ENCODE peak calls at places on chromosome 1, in eight cellular contexts. S is activated CD4-positive, alpha-beta T cell treated with anti-CD3 and anti-CD28 coated beads for 48 hours; V is stimulated activated CD4-positive, alpha-beta T cell treated with anti-CD3 and anti-CD28 coated beads, Interleukin-1b, Interleukin-23, amount 100 ng/mL, for 4 hours; J is smooth muscle cell of the brain vasculature; E is stimulated activated CD8-positive, alpha-beta memory T cell treated with anti-CD3 and anti-CD28 coated beads, Interleukin-2, amount 100 ng/mL, for 48 hours; O is T-helper 2 cell; Y is skeletal muscle cell; W is HT-29. R is an unnamed sample.

GRCh38 chr1:53572061-53572801 is 113.0 kb downstream of the DMRTB1 start:
- DNase-seq in S (no peak), V (no peak), J (no peak), E (no peak), O (no peak), Y (no peak), W (peak; percentile 52), R (peak; percentile 90)

GRCh38 chr1:157156058-157156541 is 17.9 kb upstream of the ETV3 start:
- DNase-seq in S (peak; percentile 86), V (peak; percentile 77), J (no peak), E (peak; percentile 76), O (peak; percentile 60), Y (no peak), W (peak; percentile 74), R (no peak)

GRCh38 chr1:6448749-6449631 is 17.0 kb downstream of the TNFRSF25 start:
- DNase-seq in S (no peak), V (no peak), J (no peak), E (no peak), O (no peak), Y (no peak), W (no peak), R (no peak)

GRCh38 chr1:234004575-234004974 is 100.1 kb downstream of the SLC35F3 start:
- DNase-seq in S (no peak), V (no peak), J (no peak), E (no peak), O (no peak), Y (no peak), W (no peak), R (no peak)

GRCh38 chr1:197272791-197273190 is 4.7 kb downstream of the CRB1 start:
- DNase-seq in S (no peak), V (no peak), J (no peak), E (no peak), O (no peak), Y (no peak), W (no peak), R (peak; percentile 63)

GRCh38 chr1:32946413-32946812 is 18.2 kb downstream of the RNF19B start:
- DNase-seq in S (no peak), V (no peak), J (no peak), E (no peak), O (no peak), Y (no peak), W (no peak), R (no peak)

GRCh38 chr1:73331726-73332125 is 866.2 kb downstream of the LRRIQ3 start:
- DNase-seq in S (no peak), V (no peak), J (no peak), E (no peak), O (no peak), Y (no peak), W (no peak), R (no peak)

GRCh38 chr1:24118410-24119242 is 6.7 kb upstream of the MYOM3 start:
- DNase-seq in S (no peak), V (no peak), J (no peak), E (no peak), O (no peak), Y (no peak), W (peak; percentile 91), R (no peak)

GRCh38 chr1:118504867-118505266 is 319.8 kb upstream of the SPAG17 start:
- DNase-seq in S (no peak), V (no peak), J (no peak), E (no peak), O (no peak), Y (no peak), W (no peak), R (no peak)